ENCODE peak calls at places on chromosomes 13 and 19, in four cellular contexts. J is uterus, Q is heart left ventricle, L is cardiac fibroblast. U is an unnamed sample.

GRCh38 chr13:94251801-94252200 is 227.7 kb downstream of the DCT start:
- DNase-seq in J (peak; percentile 14), Q (no peak), L (peak; percentile 38), U (no peak)

GRCh38 chr19:51375504-51376221 is 3.2 kb upstream of the NKG7 start:
- DNase-seq in J (no peak), Q (peak; percentile 24), L (no peak), U (no peak)

GRCh38 chr13:77696006-77696862 is 1.3 kb upstream of the SLAIN1 start:
- DNase-seq in J (no peak), Q (no peak), L (no peak), U (peak; percentile 32)

GRCh38 chr19:52397310-52398090 is at the start of gene ZNF528:
- DNase-seq in J (peak; percentile 94), Q (peak; percentile 99), L (peak; percentile 96), U (peak; percentile 93)

GRCh38 chr13:95367309-95367843 is 66.1 kb upstream of the ABCC4 start:
- DNase-seq in J (no peak), Q (no peak), L (no peak), U (no peak)

GRCh38 chr13:48776396-48776795 is 122.7 kb downstream of the CYSLTR2 start:
- DNase-seq in J (no peak), Q (no peak), L (peak; percentile 50), U (no peak)

GRCh38 chr13:113273856-113274590 is 23.0 kb upstream of the LAMP1 start:
- DNase-seq in J (no peak), Q (no peak), L (peak; percentile 82), U (no peak)

GRCh38 chr19:50803633-50804419 is 13.6 kb downstream of the ACP4 start:
- DNase-seq in J (no peak), Q (no peak), L (peak; percentile 16), U (no peak)

GRCh38 chr19:34733266-34733825 is 697 bp upstream of the ZNF181 start:
- DNase-seq in J (no peak), Q (peak; percentile 60), L (no peak), U (peak; percentile 81)

GRCh38 chr19:2537544-2537943 is 61.6 kb downstream of the GADD45B start:
- DNase-seq in J (no peak), Q (no peak), L (no peak), U (no peak)

GRCh38 chr13:104898484-104898883 is 1637.0 kb downstream of the EFNB2 start:
- DNase-seq in J (no peak), Q (no peak), L (no peak), U (no peak)

GRCh38 chr19:8390617-8390981 is 439 bp downstream of the RAB11B start:
- DNase-seq in J (peak; percentile 98), Q (peak; percentile 98), L (peak; percentile 96), U (peak; percentile 95)

DNA sequence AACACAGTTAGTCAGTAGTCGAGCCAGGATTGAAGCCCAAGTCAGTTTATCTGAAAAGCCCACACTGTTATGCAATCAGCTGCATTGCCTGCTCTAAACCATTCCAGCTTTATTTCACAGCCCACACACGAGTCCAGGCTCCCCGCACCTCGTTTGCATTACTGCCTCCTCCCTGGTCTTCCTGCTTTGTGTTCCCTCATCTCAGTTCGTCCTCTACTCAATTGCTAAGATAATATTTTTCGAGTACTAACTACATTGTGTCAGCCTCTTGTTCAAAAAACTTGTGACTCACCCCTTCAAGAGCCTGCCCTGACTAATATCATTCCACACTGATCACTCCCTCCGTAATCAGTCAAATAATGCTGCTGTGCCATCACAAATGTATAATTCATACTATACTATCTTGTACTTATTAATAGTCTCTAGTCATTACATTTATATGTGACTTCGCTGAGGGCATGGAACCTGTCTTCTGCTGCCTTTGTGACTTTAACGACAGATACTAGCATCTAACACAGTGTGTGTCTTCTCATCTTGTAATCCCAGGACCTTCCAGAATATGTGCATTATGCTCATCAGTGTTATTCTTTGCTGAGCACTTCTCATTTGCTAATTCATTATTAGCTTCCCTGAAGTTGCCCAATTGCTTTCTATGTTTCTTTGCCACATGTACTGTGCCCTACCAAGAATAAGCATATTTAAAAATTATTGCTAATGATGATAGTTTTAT is 26.2 kb upstream of the WDFY2 start:
- DNase-seq in J (peak; percentile 44), Q (no peak), L (peak; percentile 86), U (no peak)
- TF ChIP-seq CTCF in J (no peak), Q (no peak), L (no peak), U (no peak)

GRCh38 chr13:24744247-24744646 is 19.7 kb upstream of the RNF17 start:
- DNase-seq in J (no peak), Q (no peak), L (no peak), U (no peak)

GRCh38 chr13:24745861-24746617 is 17.9 kb upstream of the RNF17 start:
- DNase-seq in J (no peak), Q (no peak), L (no peak), U (no peak)

GRCh38 chr13:24746618-24747247 is 17.2 kb upstream of the RNF17 start:
- DNase-seq in J (no peak), Q (no peak), L (peak; percentile 19), U (no peak)

GRCh38 chr13:24745516-24745860 is 18.5 kb upstream of the RNF17 start:
- DNase-seq in J (no peak), Q (no peak), L (no peak), U (no peak)

GRCh38 chr13:24747248-24748151 is 16.5 kb upstream of the RNF17 start:
- DNase-seq in J (no peak), Q (no peak), L (peak; percentile 23), U (no peak)
- H3K4me3 ChIP-seq in J (no peak overlapping the region), Q (peak overlapping the region; percentile 47), L (peak overlapping the region; percentile 28), U (peak overlapping the region; percentile 52)

DNA sequence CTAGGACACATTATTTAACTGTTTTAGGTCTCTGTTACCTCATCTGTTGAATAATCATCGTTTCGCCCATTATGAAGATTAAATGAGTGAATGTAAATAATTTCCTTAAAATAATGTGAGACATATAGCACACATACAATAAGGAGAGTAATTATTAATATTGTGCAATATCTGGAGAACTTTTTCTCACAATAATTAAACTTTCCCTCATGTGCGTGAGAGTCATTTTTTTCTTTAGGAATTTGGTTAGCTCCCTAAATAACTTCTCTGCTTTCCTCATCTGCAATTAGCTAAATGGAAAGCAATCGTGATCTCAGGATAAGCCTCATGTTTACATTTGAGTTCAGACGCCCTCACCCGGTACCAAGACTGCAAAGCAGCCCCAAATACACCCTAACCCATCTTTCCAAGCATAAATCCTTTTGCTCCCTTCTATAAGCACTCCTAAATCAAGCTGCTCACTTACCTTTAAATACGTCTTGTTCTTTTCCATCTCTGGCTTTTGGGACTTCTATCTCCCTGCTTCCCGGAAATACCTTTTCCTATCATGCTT is 78.8 kb downstream of the MZT1 start:
- DNase-seq in J (no peak), Q (no peak), L (no peak), U (no peak)
- TF ChIP-seq CTCF in J (no peak), Q (no peak), L (no peak), U (no peak)

GRCh38 chr19:4606921-4607678 is 32.2 kb upstream of the TNFAIP8L1 start:
- DNase-seq in J (peak; percentile 20), Q (peak; percentile 82), L (no peak), U (no peak)
- H3K4me3 ChIP-seq in J (no peak overlapping the region), Q (no peak overlapping the region), L (no peak overlapping the region), U (peak overlapping the region; percentile 22)

GRCh38 chr19:10502524-10503001 is 593 bp downstream of the KEAP1 start:
- DNase-seq in J (peak; percentile 92), Q (peak; percentile 97), L (peak; percentile 88), U (peak; percentile 91)
- TF ChIP-seq CTCF in J (no peak), Q (no peak), L (no peak), U (no peak)

GRCh38 chr13:99894835-99895427 is 76.6 kb downstream of the ZIC5 start:
- DNase-seq in J (no peak), Q (no peak), L (peak; percentile 9), U (no peak)

GRCh38 chr13:99895428-99895998 is 76.1 kb downstream of the ZIC5 start:
- DNase-seq in J (no peak), Q (no peak), L (no peak), U (no peak)

GRCh38 chr13:99895999-99896695 is 75.4 kb downstream of the ZIC5 start:
- DNase-seq in J (no peak), Q (no peak), L (no peak), U (no peak)

GRCh38 chr13:99898421-99898820 is 73.1 kb downstream of the ZIC5 start:
- DNase-seq in J (no peak), Q (no peak), L (no peak), U (no peak)

GRCh38 chr13:99896712-99897440 is 74.7 kb downstream of the ZIC5 start:
- DNase-seq in J (no peak), Q (no peak), L (no peak), U (no peak)
- H3K4me3 ChIP-seq in J (no peak overlapping the region), Q (no peak overlapping the region), L (no peak overlapping the region), U (peak overlapping the region; percentile 50)

DNA sequence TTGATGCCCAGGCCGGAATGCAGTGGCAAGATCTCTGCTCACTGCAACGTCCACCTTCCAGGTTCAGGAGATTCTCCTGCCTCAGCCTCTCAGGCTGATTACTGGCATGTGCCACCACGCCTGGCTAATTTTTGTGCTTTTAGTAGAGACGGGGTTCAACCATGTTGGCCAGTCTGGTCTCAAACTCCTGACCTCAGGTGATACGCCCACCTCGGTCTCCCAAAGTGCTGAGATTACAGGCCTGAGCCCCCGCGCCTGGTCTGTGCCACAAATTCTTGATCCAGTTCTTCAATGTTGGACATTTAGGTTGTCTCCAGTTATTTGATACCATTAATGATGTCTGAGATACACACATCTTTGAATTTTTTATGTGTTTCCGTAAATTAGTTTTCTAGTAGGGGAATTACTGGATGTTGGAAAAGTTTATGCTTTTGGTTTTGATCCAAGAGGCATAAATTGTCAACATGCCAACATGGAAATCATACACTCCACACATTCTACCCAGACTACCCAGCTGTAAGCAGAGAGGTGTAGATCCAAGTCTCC is 525 bp upstream of the COG3 start:
- DNase-seq in J (no peak), Q (no peak), L (no peak), U (peak; percentile 31)
- TF ChIP-seq CTCF in J (no peak), Q (peak; percentile 22), L (peak; percentile 51), U (no peak)

GRCh38 chr13:23966691-23967615 is 69.7 kb upstream of the C1QTNF9B start:
- DNase-seq in J (no peak), Q (no peak), L (no peak), U (no peak)
- H3K4me3 ChIP-seq in J (peak overlapping the region; percentile 19), Q (peak overlapping the region; percentile 37), L (no peak overlapping the region), U (peak overlapping the region; percentile 41)